ENCODE peak calls at places on chromosomes 1 and 21, in eight cellular contexts. One of them, this sample, is unnamed.

GRCh38 chr1:56688522-56689026 is 43.5 kb downstream of the PRKAA2 start:
- DNase-seq in C1 segment of cervical spinal cord: no peak
- DNase-seq in fibroblast of the conjunctiva: no peak
- DNase-seq in foreskin fibroblast: peak; percentile 80
- DNase-seq in activated gamma-delta T cell treated with Interleukin-2 at 50 U/mL for 16 hours: no peak
- DNase-seq in RWPE1: peak; percentile 86
- DNase-seq in NCI-H1092 treated with DMSO at 0.1 percent for 48 hours: no peak
- DNase-seq in aorta: no peak
- DNase-seq in this sample: peak; percentile 21

GRCh38 chr1:58922302-58923089 is 138.6 kb upstream of the JUN start:
- DNase-seq in C1 segment of cervical spinal cord: no peak
- DNase-seq in aorta: peak; percentile 70
- DNase-seq in foreskin fibroblast: peak; percentile 40
- DNase-seq in fibroblast of the conjunctiva: no peak
- DNase-seq in RWPE1: peak; percentile 89
- DNase-seq in activated gamma-delta T cell treated with Interleukin-2 at 50 U/mL for 16 hours: peak; percentile 30
- DNase-seq in NCI-H1092 treated with DMSO at 0.1 percent for 48 hours: no peak
- DNase-seq in this sample: peak; percentile 22

GRCh38 chr1:207878939-207879338 is 32.0 kb downstream of the CD34 start:
- DNase-seq in activated gamma-delta T cell treated with Interleukin-2 at 50 U/mL for 16 hours: no peak
- DNase-seq in RWPE1: no peak
- DNase-seq in aorta: no peak
- DNase-seq in foreskin fibroblast: no peak
- DNase-seq in NCI-H1092 treated with DMSO at 0.1 percent for 48 hours: no peak
- DNase-seq in fibroblast of the conjunctiva: no peak
- DNase-seq in C1 segment of cervical spinal cord: no peak
- DNase-seq in this sample: no peak

GRCh38 chr1:33955101-33955500 is 91.2 kb downstream of the HMGB4 start:
- DNase-seq in activated gamma-delta T cell treated with Interleukin-2 at 50 U/mL for 16 hours: no peak
- DNase-seq in aorta: no peak
- DNase-seq in NCI-H1092 treated with DMSO at 0.1 percent for 48 hours: no peak
- DNase-seq in foreskin fibroblast: no peak
- DNase-seq in C1 segment of cervical spinal cord: no peak
- DNase-seq in fibroblast of the conjunctiva: no peak
- DNase-seq in RWPE1: no peak
- DNase-seq in this sample: no peak

GRCh38 chr21:30336596-30336995 is 898 bp downstream of the KRTAP27-1 start:
- DNase-seq in aorta: no peak
- DNase-seq in C1 segment of cervical spinal cord: no peak
- DNase-seq in foreskin fibroblast: peak; percentile 19
- DNase-seq in activated gamma-delta T cell treated with Interleukin-2 at 50 U/mL for 16 hours: no peak
- DNase-seq in RWPE1: peak; percentile 2
- DNase-seq in fibroblast of the conjunctiva: no peak
- DNase-seq in NCI-H1092 treated with DMSO at 0.1 percent for 48 hours: no peak
- DNase-seq in this sample: no peak

GRCh38 chr1:28246427-28246832 is 10.5 kb downstream of the ATP5IF1 start:
- DNase-seq in NCI-H1092 treated with DMSO at 0.1 percent for 48 hours: peak; percentile 54
- DNase-seq in activated gamma-delta T cell treated with Interleukin-2 at 50 U/mL for 16 hours: peak; percentile 41
- DNase-seq in C1 segment of cervical spinal cord: no peak
- DNase-seq in fibroblast of the conjunctiva: no peak
- DNase-seq in foreskin fibroblast: peak; percentile 32
- DNase-seq in aorta: no peak
- DNase-seq in RWPE1: no peak
- DNase-seq in this sample: peak; percentile 30

GRCh38 chr21:27580276-27580675 is 613.4 kb upstream of the ADAMTS5 start:
- DNase-seq in foreskin fibroblast: peak; percentile 73
- DNase-seq in RWPE1: no peak
- DNase-seq in fibroblast of the conjunctiva: no peak
- DNase-seq in NCI-H1092 treated with DMSO at 0.1 percent for 48 hours: no peak
- DNase-seq in aorta: no peak
- DNase-seq in activated gamma-delta T cell treated with Interleukin-2 at 50 U/mL for 16 hours: no peak
- DNase-seq in C1 segment of cervical spinal cord: no peak
- DNase-seq in this sample: no peak

GRCh38 chr1:240310226-240310925 is 218.7 kb downstream of the FMN2 start:
- DNase-seq in activated gamma-delta T cell treated with Interleukin-2 at 50 U/mL for 16 hours: no peak
- DNase-seq in NCI-H1092 treated with DMSO at 0.1 percent for 48 hours: no peak
- DNase-seq in C1 segment of cervical spinal cord: no peak
- DNase-seq in RWPE1: peak; percentile 25
- DNase-seq in fibroblast of the conjunctiva: peak; percentile 49
- DNase-seq in aorta: no peak
- DNase-seq in foreskin fibroblast: peak; percentile 81
- DNase-seq in this sample: no peak

GRCh38 chr21:46554431-46555224 is 50.3 kb downstream of the S100B start:
- DNase-seq in foreskin fibroblast: no peak
- DNase-seq in activated gamma-delta T cell treated with Interleukin-2 at 50 U/mL for 16 hours: no peak
- DNase-seq in aorta: no peak
- DNase-seq in fibroblast of the conjunctiva: no peak
- DNase-seq in NCI-H1092 treated with DMSO at 0.1 percent for 48 hours: no peak
- DNase-seq in C1 segment of cervical spinal cord: no peak
- DNase-seq in RWPE1: no peak
- DNase-seq in this sample: no peak